ENCODE peak calls at places on chromosomes 2 and 18, in six cellular contexts. P is lower lobe of right lung, T is mucosa of descending colon, W is Peyer's patch, L is GM23338, Y is body of pancreas. B is an unnamed sample. For H3K4me1 and H3K36me3, the result is how much of the 10 kb centered on the place peaks cover.

GRCh38 chr2:223578846-223579245 is 23.3 kb downstream of the SCG2 start:
- DNase-seq in P (no peak), T (no peak), W (no peak), L (no peak), Y (no peak), B (no peak)

GRCh38 chr2:104028066-104028465 is 825.8 kb upstream of the POU3F3 start:
- DNase-seq in P (no peak), T (no peak), W (no peak), L (no peak), Y (no peak), B (no peak)

GRCh38 chr2:145431181-145431951 is 911.4 kb upstream of the ZEB2 start:
- DNase-seq in P (no peak), T (no peak), W (no peak), L (peak), Y (peak), B (no peak)

GRCh38 chr18:9123520-9123919 is 13.1 kb upstream of the ANKRD12 start:
- DNase-seq in P (no peak), T (no peak), W (no peak), L (no peak), Y (no peak), B (no peak)

GRCh38 chr18:21997207-21998143 is 171.9 kb upstream of the GATA6 start:
- DNase-seq in P (no peak), T (peak), W (no peak), L (peak), Y (peak), B (peak)

GRCh38 chr2:164186596-164186995 is 434.7 kb downstream of the GRB14 start:
- DNase-seq in P (no peak), T (no peak), W (no peak), L (no peak), Y (no peak), B (no peak)

GRCh38 chr2:109247340-109247739 is 118.3 kb downstream of the SH3RF3 start:
- DNase-seq in P (no peak), T (no peak), W (no peak), L (no peak), Y (no peak), B (no peak)

GRCh38 chr18:56869189-56869777 is 218.1 kb downstream of the WDR7 start:
- DNase-seq in P (no peak), T (no peak), W (no peak), L (peak), Y (peak), B (peak)

GRCh38 chr2:173854840-173855239 is 110.3 kb downstream of the SP3 start:
- DNase-seq in P (no peak), T (no peak), W (no peak), L (no peak), Y (no peak), B (no peak)

GRCh38 chr2:241795021-241795999 is 13.7 kb upstream of the NEU4 start:
- DNase-seq in P (no peak), T (peak), W (peak), L (no peak), Y (no peak), B (no peak)

GRCh38 chr2:226080323-226080722 is 680.8 kb downstream of the NYAP2 start:
- DNase-seq in P (no peak), T (no peak), W (no peak), L (no peak), Y (no peak), B (no peak)

GRCh38 chr2:12819721-12820120 is 103.0 kb downstream of the TRIB2 start:
- DNase-seq in P (no peak), T (no peak), W (no peak), L (no peak), Y (no peak), B (no peak)

GRCh38 chr2:149160701-149161217 is 122.3 kb downstream of the LYPD6B start:
- DNase-seq in P (no peak), T (no peak), W (no peak), L (no peak), Y (no peak), B (no peak)

GRCh38 chr2:177758591-177759371 is 313.8 kb downstream of the PDE11A start:
- DNase-seq in P (no peak), T (no peak), W (no peak), L (peak), Y (peak), B (peak)

GRCh38 chr2:68767031-68767961 is 32.7 kb downstream of the ARHGAP25 start:
- DNase-seq in P (no peak), T (no peak), W (no peak), L (no peak), Y (no peak), B (no peak)

GRCh38 chr2:193482557-193482956 is 1287.8 kb upstream of the TMEFF2 start:
- DNase-seq in P (no peak), T (no peak), W (no peak), L (no peak), Y (no peak), B (no peak)

GRCh38 chr2:54531558-54531957 is 75.4 kb downstream of the SPTBN1 start:
- DNase-seq in P (no peak), T (no peak), W (no peak), L (no peak), Y (no peak), B (no peak)

GRCh38 chr2:238939074-238939473 is 91.2 kb downstream of the TWIST2 start:
- DNase-seq in P (no peak), T (no peak), W (peak), L (no peak), Y (no peak), B (no peak)

GRCh38 chr2:237711458-237712150 is 84.2 kb downstream of the LRRFIP1 start:
- DNase-seq in P (no peak), T (no peak), W (no peak), L (no peak), Y (no peak), B (no peak)

GRCh38 chr18:73793386-73793785 is 354.2 kb downstream of the FBXO15 start:
- DNase-seq in P (no peak), T (no peak), W (no peak), L (no peak), Y (no peak), B (no peak)

GRCh38 chr2:112803691-112804521 is 19.6 kb upstream of the IL1A start:
- DNase-seq in P (no peak), T (no peak), W (no peak), L (no peak), Y (no peak), B (no peak)

GRCh38 chr2:1487758-1488715 is 74.8 kb downstream of the TPO start:
- DNase-seq in P (no peak), T (no peak), W (peak), L (no peak), Y (no peak), B (no peak)

GRCh38 chr2:227147023-227147422 is 17.0 kb downstream of the COL4A4 start:
- DNase-seq in P (no peak), T (no peak), W (no peak), L (no peak), Y (no peak), B (no peak)

GRCh38 chr2:238183846-238184245 is 19.6 kb downstream of the ILKAP start:
- DNase-seq in P (no peak), T (no peak), W (no peak), L (no peak), Y (no peak), B (no peak)

GRCh38 chr18:6405237-6406074 is 9.3 kb downstream of the L3MBTL4 start:
- DNase-seq in P (no peak), T (no peak), W (no peak), L (no peak), Y (no peak), B (no peak)

GRCh38 chr2:98458667-98459380 is 14.2 kb downstream of the INPP4A start:
- DNase-seq in P (no peak), T (no peak), W (no peak), L (no peak), Y (peak), B (no peak)

GRCh38 chr2:98459776-98460175 is 15.1 kb downstream of the INPP4A start:
- DNase-seq in P (no peak), T (no peak), W (no peak), L (no peak), Y (peak), B (no peak)

GRCh38 chr2:98457045-98457696 is 12.5 kb downstream of the INPP4A start:
- DNase-seq in P (no peak), T (no peak), W (no peak), L (no peak), Y (no peak), B (no peak)

GRCh38 chr2:98460573-98461560 is 16.2 kb downstream of the INPP4A start:
- DNase-seq in P (no peak), T (no peak), W (no peak), L (no peak), Y (peak), B (no peak)

DNA sequence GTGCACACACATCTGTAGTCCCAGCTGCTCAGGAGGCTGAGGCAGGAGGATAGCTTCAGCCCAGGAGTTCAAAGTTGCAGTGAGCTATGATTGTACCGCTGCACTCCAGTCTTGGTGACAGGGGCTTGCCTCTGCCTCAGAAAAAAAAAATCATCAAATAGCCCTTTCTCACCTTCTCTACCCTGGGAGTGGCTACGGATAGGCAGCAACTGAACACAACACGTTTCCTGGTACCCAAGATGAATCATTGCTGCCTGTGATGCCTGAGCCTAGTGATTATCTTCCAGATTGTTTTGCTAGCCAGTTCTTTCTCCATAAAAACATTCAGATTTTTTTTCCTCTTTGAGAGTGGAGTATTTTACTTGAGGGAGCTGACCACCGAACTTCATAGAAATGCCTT is 13.5 kb downstream of the INPP4A start:
- DNase-seq in P (no peak), T (no peak), W (no peak), L (no peak), Y (no peak), B (no peak)
- H3K4me1 ChIP-seq in P (half or more), T (under half), W (under half), L (under half), Y (under half), B (under half)

DNA sequence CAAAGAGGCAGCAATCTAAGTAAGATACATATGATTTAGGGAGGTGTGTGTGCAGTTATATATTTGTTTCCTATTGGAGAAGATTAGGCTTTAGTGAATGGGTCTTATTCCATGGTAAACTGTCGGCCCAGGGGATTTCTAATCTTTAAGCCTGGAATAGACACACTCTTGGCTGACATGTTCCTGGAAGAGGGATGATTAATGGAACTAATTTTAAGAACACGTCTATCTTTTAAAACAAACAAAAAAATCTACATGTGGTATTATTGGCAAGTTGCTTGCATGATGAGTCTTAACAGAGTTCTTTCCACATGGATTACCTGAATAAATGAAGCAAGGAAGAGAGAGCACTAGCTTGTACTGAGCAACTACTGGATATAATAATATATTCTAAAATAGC is 114.2 kb upstream of the NT5C1B start:
- DNase-seq in P (no peak), T (no peak), W (no peak), L (no peak), Y (no peak), B (no peak)
- H3K4me3 ChIP-seq in P (no peak), T (no peak), W (no peak), L (no peak), Y (no peak), B (no peak)

DNA sequence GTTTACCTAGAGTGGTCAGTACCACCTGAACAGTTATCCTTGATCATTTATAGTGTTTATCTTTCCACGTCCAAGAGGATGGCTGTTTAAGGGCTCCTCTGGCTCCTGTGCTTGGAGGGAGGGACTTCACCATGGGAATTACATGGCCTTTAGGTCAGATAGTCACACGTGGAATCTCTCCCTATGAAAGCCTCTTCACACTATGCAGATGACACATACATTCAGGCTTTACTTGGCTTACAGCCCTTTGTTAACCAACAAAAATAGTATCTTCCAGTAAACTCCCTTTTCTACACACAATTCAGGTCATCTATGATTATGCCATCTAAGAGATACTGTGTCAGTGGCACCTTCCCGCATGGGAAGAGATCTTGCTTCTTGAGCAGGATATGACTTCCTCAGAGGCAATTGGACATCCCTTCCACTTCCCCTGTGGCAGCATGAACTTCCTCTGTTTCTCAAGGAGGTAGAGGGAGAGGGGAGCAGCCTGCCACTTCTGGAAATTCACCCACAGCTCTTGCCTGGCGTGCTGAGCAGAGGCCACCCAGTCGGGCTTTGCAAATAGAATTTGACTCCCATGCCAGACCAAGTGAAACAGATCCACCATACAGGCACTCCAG is 53.5 kb downstream of the COLEC12 start:
- DNase-seq in P (no peak), T (no peak), W (no peak), L (no peak), Y (no peak), B (no peak)
- H3K36me3 ChIP-seq in P (under half), T (under half), W (under half), L (under half), Y (under half), B (under half)

GRCh38 chr2:212962691-212963090 is 188.7 kb downstream of the IKZF2 start:
- DNase-seq in P (no peak), T (no peak), W (no peak), L (no peak), Y (no peak), B (no peak)
- H3K4me1 ChIP-seq in P (under half), T (under half), W (under half), L (under half), Y (under half), B (under half)

DNA sequence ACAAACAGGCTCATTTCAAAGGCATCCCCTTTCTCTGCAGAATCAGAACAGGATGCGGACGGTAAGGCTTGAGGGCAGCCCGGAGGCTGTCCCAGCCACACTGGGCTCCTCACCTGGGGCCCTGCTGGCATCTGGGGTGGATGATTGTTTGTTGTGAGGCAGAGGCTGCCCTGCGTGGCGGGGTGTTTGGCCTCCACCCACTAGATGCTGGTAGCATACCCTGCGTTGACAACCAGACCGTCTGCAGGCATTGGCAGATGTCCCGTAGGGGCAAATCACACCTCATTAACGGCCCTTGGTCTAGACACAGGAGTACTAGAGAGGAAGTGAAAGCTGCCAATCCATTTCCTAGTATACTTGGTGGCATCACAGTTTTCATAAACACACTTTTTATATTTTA is 52.3 kb downstream of the MBP start:
- DNase-seq in P (no peak), T (no peak), W (no peak), L (no peak), Y (no peak), B (no peak)
- H3K4me3 ChIP-seq in P (no peak), T (no peak), W (no peak), L (no peak), Y (no peak), B (no peak)